ENCODE peak calls at places on chromosome 6, in four cellular contexts. S is cardiac fibroblast; C is stimulated activated CD8-positive, alpha-beta memory T cell treated with anti-CD3 and anti-CD28 coated beads, Interleukin-15, amount 100 ng/mL, for 4 hours; D is stimulated activated effector memory CD8-positive, alpha-beta T cell treated with anti-CD3 and anti-CD28 coated beads, Interleukin-12 subunit alpha, Interleukin-12 subunit beta, amount 100 ng/mL, for 72 hours. F is an unnamed sample.
A peak's percentile ranks its signal among the peaks of the same experiment; 100 is the strongest.

GRCh38 chr6:55065020-55065419 is 109.3 kb upstream of the HCRTR2 start:
- DNase-seq in S (no peak), C (no peak), D (no peak), F (no peak)

GRCh38 chr6:94751641-94752329 is 825.5 kb upstream of the MANEA start:
- DNase-seq in S (no peak), C (no peak), D (no peak), F (no peak)

GRCh38 chr6:91879346-91879995 is 1292.6 kb upstream of the MAP3K7 start:
- DNase-seq in S (no peak), C (no peak), D (no peak), F (no peak)

GRCh38 chr6:36596359-36596758 is 2.2 kb downstream of the SRSF3 start:
- DNase-seq in S (no peak), C (no peak), D (no peak), F (no peak)

GRCh38 chr6:81169166-81169565 is 583.3 kb downstream of the TENT5A start:
- DNase-seq in S (peak; percentile 21), C (no peak), D (no peak), F (no peak)

GRCh38 chr6:70310063-70310694 is 7.3 kb upstream of the COL9A1 start:
- DNase-seq in S (peak; percentile 56), C (no peak), D (no peak), F (peak; percentile 50)

GRCh38 chr6:109579361-109579760 is 96.3 kb upstream of the ZBTB24 start:
- DNase-seq in S (no peak), C (no peak), D (no peak), F (peak; percentile 13)

GRCh38 chr6:50663806-50664205 is 49.5 kb upstream of the TFAP2D start:
- DNase-seq in S (no peak), C (no peak), D (no peak), F (no peak)

GRCh38 chr6:109381007-109381746 is 1.1 kb downstream of the CD164 start:
- DNase-seq in S (no peak), C (no peak), D (no peak), F (peak; percentile 17)

GRCh38 chr6:93222071-93222851 is 197.1 kb downstream of the EPHA7 start:
- DNase-seq in S (peak; percentile 1), C (no peak), D (no peak), F (no peak)

GRCh38 chr6:113976806-113977205 is 5.9 kb upstream of the HDAC2 start:
- DNase-seq in S (no peak), C (no peak), D (no peak), F (no peak)

GRCh38 chr6:81822584-81822983 is 70.1 kb upstream of the TENT5A start:
- DNase-seq in S (no peak), C (no peak), D (no peak), F (no peak)

GRCh38 chr6:21598662-21599061 is 5.1 kb downstream of the SOX4 start:
- DNase-seq in S (peak; percentile 34), C (no peak), D (no peak), F (peak; percentile 43)

GRCh38 chr6:16420715-16421461 is 182.5 kb downstream of the GMPR start:
- DNase-seq in S (peak; percentile 74), C (no peak), D (no peak), F (no peak)

GRCh38 chr6:30520480-30520992 is 31.2 kb downstream of the HLA-E start:
- DNase-seq in S (no peak), C (no peak), D (no peak), F (no peak)

GRCh38 chr6:157139054-157139708 is 184.1 kb downstream of the TMEM242 start:
- DNase-seq in S (no peak), C (no peak), D (no peak), F (no peak)

GRCh38 chr6:18207949-18208348 is 52.7 kb downstream of the KDM1B start:
- DNase-seq in S (no peak), C (no peak), D (no peak), F (no peak)

GRCh38 chr6:56759521-56759920 is 116.8 kb upstream of the DST start:
- DNase-seq in S (no peak), C (no peak), D (no peak), F (no peak)

GRCh38 chr6:92715991-92716390 is 703.4 kb downstream of the EPHA7 start:
- DNase-seq in S (peak; percentile 9), C (no peak), D (no peak), F (no peak)

GRCh38 chr6:12113190-12113578 is 101.1 kb downstream of the HIVEP1 start:
- DNase-seq in S (peak; percentile 64), C (no peak), D (no peak), F (no peak)